ENCODE peak calls at places on chromosome 15, in five cellular contexts. One of them, this sample, is unnamed.

GRCh38 chr15:48112242-48112641 is 8.5 kb upstream of the SLC24A5 start:
- DNase-seq in activated T-helper 1 cell treated with anti-CD3 and anti-CD28 coated beads, Interleukin-12 subunit alpha, Interleukin-12 subunit beta, Interleukin-2, Interleukin-4 antibody, amounts not matched to agents 30 ng/mL and 10 ng/mL and 1 ng/mL, durations not matched to agents 14 hours and 24 hours and 36 hours: no peak
- DNase-seq in stimulated activated CD8-positive, alpha-beta memory T cell treated with anti-CD3 and anti-CD28 coated beads, Interleukin-7, amount 100 ng/mL, for 1 hour: no peak
- DNase-seq in anterior cingulate cortex: no peak
- DNase-seq in mammary epithelial cell: peak
- DNase-seq in this sample: no peak

GRCh38 chr15:80442728-80443403 is 38.7 kb downstream of the ARNT2 start:
- DNase-seq in activated T-helper 1 cell treated with anti-CD3 and anti-CD28 coated beads, Interleukin-12 subunit alpha, Interleukin-12 subunit beta, Interleukin-2, Interleukin-4 antibody, amounts not matched to agents 30 ng/mL and 10 ng/mL and 1 ng/mL, durations not matched to agents 14 hours and 24 hours and 36 hours: no peak
- DNase-seq in stimulated activated CD8-positive, alpha-beta memory T cell treated with anti-CD3 and anti-CD28 coated beads, Interleukin-7, amount 100 ng/mL, for 1 hour: no peak
- DNase-seq in anterior cingulate cortex: no peak
- DNase-seq in mammary epithelial cell: no peak
- DNase-seq in this sample: no peak

GRCh38 chr15:100341662-100342560 is at the start of gene ADAMTS17:
- DNase-seq in activated T-helper 1 cell treated with anti-CD3 and anti-CD28 coated beads, Interleukin-12 subunit alpha, Interleukin-12 subunit beta, Interleukin-2, Interleukin-4 antibody, amounts not matched to agents 30 ng/mL and 10 ng/mL and 1 ng/mL, durations not matched to agents 14 hours and 24 hours and 36 hours: peak
- DNase-seq in stimulated activated CD8-positive, alpha-beta memory T cell treated with anti-CD3 and anti-CD28 coated beads, Interleukin-7, amount 100 ng/mL, for 1 hour: peak
- DNase-seq in anterior cingulate cortex: peak
- DNase-seq in mammary epithelial cell: peak
- DNase-seq in this sample: peak

GRCh38 chr15:66285462-66286280 is 7.7 kb upstream of the DIS3L start:
- DNase-seq in activated T-helper 1 cell treated with anti-CD3 and anti-CD28 coated beads, Interleukin-12 subunit alpha, Interleukin-12 subunit beta, Interleukin-2, Interleukin-4 antibody, amounts not matched to agents 30 ng/mL and 10 ng/mL and 1 ng/mL, durations not matched to agents 14 hours and 24 hours and 36 hours: no peak
- DNase-seq in stimulated activated CD8-positive, alpha-beta memory T cell treated with anti-CD3 and anti-CD28 coated beads, Interleukin-7, amount 100 ng/mL, for 1 hour: no peak
- DNase-seq in anterior cingulate cortex: no peak
- DNase-seq in mammary epithelial cell: no peak
- DNase-seq in this sample: no peak

GRCh38 chr15:22949074-22949547 is 31.1 kb downstream of the CYFIP1 start:
- DNase-seq in activated T-helper 1 cell treated with anti-CD3 and anti-CD28 coated beads, Interleukin-12 subunit alpha, Interleukin-12 subunit beta, Interleukin-2, Interleukin-4 antibody, amounts not matched to agents 30 ng/mL and 10 ng/mL and 1 ng/mL, durations not matched to agents 14 hours and 24 hours and 36 hours: no peak
- DNase-seq in stimulated activated CD8-positive, alpha-beta memory T cell treated with anti-CD3 and anti-CD28 coated beads, Interleukin-7, amount 100 ng/mL, for 1 hour: no peak
- DNase-seq in anterior cingulate cortex: no peak
- DNase-seq in mammary epithelial cell: peak
- DNase-seq in this sample: peak

GRCh38 chr15:29618586-29618985 is 203.7 kb downstream of the TJP1 start:
- DNase-seq in activated T-helper 1 cell treated with anti-CD3 and anti-CD28 coated beads, Interleukin-12 subunit alpha, Interleukin-12 subunit beta, Interleukin-2, Interleukin-4 antibody, amounts not matched to agents 30 ng/mL and 10 ng/mL and 1 ng/mL, durations not matched to agents 14 hours and 24 hours and 36 hours: no peak
- DNase-seq in stimulated activated CD8-positive, alpha-beta memory T cell treated with anti-CD3 and anti-CD28 coated beads, Interleukin-7, amount 100 ng/mL, for 1 hour: no peak
- DNase-seq in anterior cingulate cortex: no peak
- DNase-seq in mammary epithelial cell: no peak
- DNase-seq in this sample: no peak

GRCh38 chr15:34241376-34242350 is 16.8 kb downstream of the EMC4 start:
- DNase-seq in activated T-helper 1 cell treated with anti-CD3 and anti-CD28 coated beads, Interleukin-12 subunit alpha, Interleukin-12 subunit beta, Interleukin-2, Interleukin-4 antibody, amounts not matched to agents 30 ng/mL and 10 ng/mL and 1 ng/mL, durations not matched to agents 14 hours and 24 hours and 36 hours: no peak
- DNase-seq in stimulated activated CD8-positive, alpha-beta memory T cell treated with anti-CD3 and anti-CD28 coated beads, Interleukin-7, amount 100 ng/mL, for 1 hour: no peak
- DNase-seq in anterior cingulate cortex: no peak
- DNase-seq in mammary epithelial cell: peak
- DNase-seq in this sample: peak

GRCh38 chr15:66186049-66186825 is 67.3 kb downstream of the MEGF11 start:
- DNase-seq in activated T-helper 1 cell treated with anti-CD3 and anti-CD28 coated beads, Interleukin-12 subunit alpha, Interleukin-12 subunit beta, Interleukin-2, Interleukin-4 antibody, amounts not matched to agents 30 ng/mL and 10 ng/mL and 1 ng/mL, durations not matched to agents 14 hours and 24 hours and 36 hours: no peak
- DNase-seq in stimulated activated CD8-positive, alpha-beta memory T cell treated with anti-CD3 and anti-CD28 coated beads, Interleukin-7, amount 100 ng/mL, for 1 hour: no peak
- DNase-seq in anterior cingulate cortex: no peak
- DNase-seq in mammary epithelial cell: no peak
- DNase-seq in this sample: no peak

GRCh38 chr15:63718590-63719035 is 115.1 kb downstream of the HERC1 start:
- DNase-seq in activated T-helper 1 cell treated with anti-CD3 and anti-CD28 coated beads, Interleukin-12 subunit alpha, Interleukin-12 subunit beta, Interleukin-2, Interleukin-4 antibody, amounts not matched to agents 30 ng/mL and 10 ng/mL and 1 ng/mL, durations not matched to agents 14 hours and 24 hours and 36 hours: no peak
- DNase-seq in stimulated activated CD8-positive, alpha-beta memory T cell treated with anti-CD3 and anti-CD28 coated beads, Interleukin-7, amount 100 ng/mL, for 1 hour: no peak
- DNase-seq in anterior cingulate cortex: no peak
- DNase-seq in mammary epithelial cell: peak
- DNase-seq in this sample: no peak

GRCh38 chr15:91289324-91289723 is 189.3 kb downstream of the SV2B start:
- DNase-seq in activated T-helper 1 cell treated with anti-CD3 and anti-CD28 coated beads, Interleukin-12 subunit alpha, Interleukin-12 subunit beta, Interleukin-2, Interleukin-4 antibody, amounts not matched to agents 30 ng/mL and 10 ng/mL and 1 ng/mL, durations not matched to agents 14 hours and 24 hours and 36 hours: no peak
- DNase-seq in stimulated activated CD8-positive, alpha-beta memory T cell treated with anti-CD3 and anti-CD28 coated beads, Interleukin-7, amount 100 ng/mL, for 1 hour: no peak
- DNase-seq in anterior cingulate cortex: no peak
- DNase-seq in mammary epithelial cell: no peak
- DNase-seq in this sample: no peak

GRCh38 chr15:63891079-63891762 is 57.5 kb upstream of the HERC1 start:
- DNase-seq in activated T-helper 1 cell treated with anti-CD3 and anti-CD28 coated beads, Interleukin-12 subunit alpha, Interleukin-12 subunit beta, Interleukin-2, Interleukin-4 antibody, amounts not matched to agents 30 ng/mL and 10 ng/mL and 1 ng/mL, durations not matched to agents 14 hours and 24 hours and 36 hours: peak
- DNase-seq in stimulated activated CD8-positive, alpha-beta memory T cell treated with anti-CD3 and anti-CD28 coated beads, Interleukin-7, amount 100 ng/mL, for 1 hour: peak
- DNase-seq in anterior cingulate cortex: peak
- DNase-seq in mammary epithelial cell: peak
- DNase-seq in this sample: peak

GRCh38 chr15:51864408-51865056 is 35.1 kb downstream of the TMOD3 start:
- DNase-seq in activated T-helper 1 cell treated with anti-CD3 and anti-CD28 coated beads, Interleukin-12 subunit alpha, Interleukin-12 subunit beta, Interleukin-2, Interleukin-4 antibody, amounts not matched to agents 30 ng/mL and 10 ng/mL and 1 ng/mL, durations not matched to agents 14 hours and 24 hours and 36 hours: no peak
- DNase-seq in stimulated activated CD8-positive, alpha-beta memory T cell treated with anti-CD3 and anti-CD28 coated beads, Interleukin-7, amount 100 ng/mL, for 1 hour: no peak
- DNase-seq in anterior cingulate cortex: no peak
- DNase-seq in mammary epithelial cell: peak
- DNase-seq in this sample: no peak

GRCh38 chr15:69713726-69714559 is 261.3 kb downstream of the RPLP1 start:
- DNase-seq in activated T-helper 1 cell treated with anti-CD3 and anti-CD28 coated beads, Interleukin-12 subunit alpha, Interleukin-12 subunit beta, Interleukin-2, Interleukin-4 antibody, amounts not matched to agents 30 ng/mL and 10 ng/mL and 1 ng/mL, durations not matched to agents 14 hours and 24 hours and 36 hours: peak
- DNase-seq in stimulated activated CD8-positive, alpha-beta memory T cell treated with anti-CD3 and anti-CD28 coated beads, Interleukin-7, amount 100 ng/mL, for 1 hour: peak
- DNase-seq in anterior cingulate cortex: no peak
- DNase-seq in mammary epithelial cell: peak
- DNase-seq in this sample: peak

GRCh38 chr15:93173369-93173768 is 84.4 kb upstream of the RGMA start:
- DNase-seq in activated T-helper 1 cell treated with anti-CD3 and anti-CD28 coated beads, Interleukin-12 subunit alpha, Interleukin-12 subunit beta, Interleukin-2, Interleukin-4 antibody, amounts not matched to agents 30 ng/mL and 10 ng/mL and 1 ng/mL, durations not matched to agents 14 hours and 24 hours and 36 hours: no peak
- DNase-seq in stimulated activated CD8-positive, alpha-beta memory T cell treated with anti-CD3 and anti-CD28 coated beads, Interleukin-7, amount 100 ng/mL, for 1 hour: no peak
- DNase-seq in anterior cingulate cortex: no peak
- DNase-seq in mammary epithelial cell: peak
- DNase-seq in this sample: no peak

GRCh38 chr15:63203451-63204090 is 14.2 kb downstream of the RAB8B start:
- DNase-seq in activated T-helper 1 cell treated with anti-CD3 and anti-CD28 coated beads, Interleukin-12 subunit alpha, Interleukin-12 subunit beta, Interleukin-2, Interleukin-4 antibody, amounts not matched to agents 30 ng/mL and 10 ng/mL and 1 ng/mL, durations not matched to agents 14 hours and 24 hours and 36 hours: no peak
- DNase-seq in stimulated activated CD8-positive, alpha-beta memory T cell treated with anti-CD3 and anti-CD28 coated beads, Interleukin-7, amount 100 ng/mL, for 1 hour: no peak
- DNase-seq in anterior cingulate cortex: no peak
- DNase-seq in mammary epithelial cell: no peak
- DNase-seq in this sample: peak

GRCh38 chr15:94844188-94844532 is 612.8 kb downstream of the MCTP2 start:
- DNase-seq in activated T-helper 1 cell treated with anti-CD3 and anti-CD28 coated beads, Interleukin-12 subunit alpha, Interleukin-12 subunit beta, Interleukin-2, Interleukin-4 antibody, amounts not matched to agents 30 ng/mL and 10 ng/mL and 1 ng/mL, durations not matched to agents 14 hours and 24 hours and 36 hours: no peak
- DNase-seq in stimulated activated CD8-positive, alpha-beta memory T cell treated with anti-CD3 and anti-CD28 coated beads, Interleukin-7, amount 100 ng/mL, for 1 hour: no peak
- DNase-seq in anterior cingulate cortex: no peak
- DNase-seq in mammary epithelial cell: no peak
- DNase-seq in this sample: no peak

GRCh38 chr15:47987908-47988532 is 132.8 kb upstream of the SLC24A5 start:
- DNase-seq in activated T-helper 1 cell treated with anti-CD3 and anti-CD28 coated beads, Interleukin-12 subunit alpha, Interleukin-12 subunit beta, Interleukin-2, Interleukin-4 antibody, amounts not matched to agents 30 ng/mL and 10 ng/mL and 1 ng/mL, durations not matched to agents 14 hours and 24 hours and 36 hours: peak
- DNase-seq in stimulated activated CD8-positive, alpha-beta memory T cell treated with anti-CD3 and anti-CD28 coated beads, Interleukin-7, amount 100 ng/mL, for 1 hour: no peak
- DNase-seq in anterior cingulate cortex: no peak
- DNase-seq in mammary epithelial cell: peak
- DNase-seq in this sample: no peak

GRCh38 chr15:101641894-101642293 is 10.3 kb downstream of the TM2D3 start:
- DNase-seq in activated T-helper 1 cell treated with anti-CD3 and anti-CD28 coated beads, Interleukin-12 subunit alpha, Interleukin-12 subunit beta, Interleukin-2, Interleukin-4 antibody, amounts not matched to agents 30 ng/mL and 10 ng/mL and 1 ng/mL, durations not matched to agents 14 hours and 24 hours and 36 hours: no peak
- DNase-seq in stimulated activated CD8-positive, alpha-beta memory T cell treated with anti-CD3 and anti-CD28 coated beads, Interleukin-7, amount 100 ng/mL, for 1 hour: no peak
- DNase-seq in anterior cingulate cortex: no peak
- DNase-seq in mammary epithelial cell: peak
- DNase-seq in this sample: no peak

GRCh38 chr15:80199366-80199765 is 46.6 kb downstream of the FAH start:
- DNase-seq in activated T-helper 1 cell treated with anti-CD3 and anti-CD28 coated beads, Interleukin-12 subunit alpha, Interleukin-12 subunit beta, Interleukin-2, Interleukin-4 antibody, amounts not matched to agents 30 ng/mL and 10 ng/mL and 1 ng/mL, durations not matched to agents 14 hours and 24 hours and 36 hours: no peak
- DNase-seq in stimulated activated CD8-positive, alpha-beta memory T cell treated with anti-CD3 and anti-CD28 coated beads, Interleukin-7, amount 100 ng/mL, for 1 hour: no peak
- DNase-seq in anterior cingulate cortex: no peak
- DNase-seq in mammary epithelial cell: no peak
- DNase-seq in this sample: no peak

GRCh38 chr15:25417604-25418003 is 21.2 kb downstream of the UBE3A start:
- DNase-seq in activated T-helper 1 cell treated with anti-CD3 and anti-CD28 coated beads, Interleukin-12 subunit alpha, Interleukin-12 subunit beta, Interleukin-2, Interleukin-4 antibody, amounts not matched to agents 30 ng/mL and 10 ng/mL and 1 ng/mL, durations not matched to agents 14 hours and 24 hours and 36 hours: no peak
- DNase-seq in stimulated activated CD8-positive, alpha-beta memory T cell treated with anti-CD3 and anti-CD28 coated beads, Interleukin-7, amount 100 ng/mL, for 1 hour: no peak
- DNase-seq in anterior cingulate cortex: no peak
- DNase-seq in mammary epithelial cell: no peak
- DNase-seq in this sample: no peak

GRCh38 chr15:60585743-60586708 is 107.1 kb upstream of the ICE2 start:
- DNase-seq in activated T-helper 1 cell treated with anti-CD3 and anti-CD28 coated beads, Interleukin-12 subunit alpha, Interleukin-12 subunit beta, Interleukin-2, Interleukin-4 antibody, amounts not matched to agents 30 ng/mL and 10 ng/mL and 1 ng/mL, durations not matched to agents 14 hours and 24 hours and 36 hours: peak
- DNase-seq in stimulated activated CD8-positive, alpha-beta memory T cell treated with anti-CD3 and anti-CD28 coated beads, Interleukin-7, amount 100 ng/mL, for 1 hour: peak
- DNase-seq in anterior cingulate cortex: no peak
- DNase-seq in mammary epithelial cell: peak
- DNase-seq in this sample: peak

GRCh38 chr15:78714890-78715289 is 73.9 kb upstream of the CHRNB4 start:
- DNase-seq in activated T-helper 1 cell treated with anti-CD3 and anti-CD28 coated beads, Interleukin-12 subunit alpha, Interleukin-12 subunit beta, Interleukin-2, Interleukin-4 antibody, amounts not matched to agents 30 ng/mL and 10 ng/mL and 1 ng/mL, durations not matched to agents 14 hours and 24 hours and 36 hours: no peak
- DNase-seq in stimulated activated CD8-positive, alpha-beta memory T cell treated with anti-CD3 and anti-CD28 coated beads, Interleukin-7, amount 100 ng/mL, for 1 hour: no peak
- DNase-seq in anterior cingulate cortex: no peak
- DNase-seq in mammary epithelial cell: peak
- DNase-seq in this sample: no peak

GRCh38 chr15:31528846-31529245 is 202.2 kb downstream of the KLF13 start:
- DNase-seq in activated T-helper 1 cell treated with anti-CD3 and anti-CD28 coated beads, Interleukin-12 subunit alpha, Interleukin-12 subunit beta, Interleukin-2, Interleukin-4 antibody, amounts not matched to agents 30 ng/mL and 10 ng/mL and 1 ng/mL, durations not matched to agents 14 hours and 24 hours and 36 hours: no peak
- DNase-seq in stimulated activated CD8-positive, alpha-beta memory T cell treated with anti-CD3 and anti-CD28 coated beads, Interleukin-7, amount 100 ng/mL, for 1 hour: no peak
- DNase-seq in anterior cingulate cortex: no peak
- DNase-seq in mammary epithelial cell: no peak
- DNase-seq in this sample: no peak

GRCh38 chr15:95559875-95560394 is 770.6 kb upstream of the NR2F2 start:
- DNase-seq in activated T-helper 1 cell treated with anti-CD3 and anti-CD28 coated beads, Interleukin-12 subunit alpha, Interleukin-12 subunit beta, Interleukin-2, Interleukin-4 antibody, amounts not matched to agents 30 ng/mL and 10 ng/mL and 1 ng/mL, durations not matched to agents 14 hours and 24 hours and 36 hours: no peak
- DNase-seq in stimulated activated CD8-positive, alpha-beta memory T cell treated with anti-CD3 and anti-CD28 coated beads, Interleukin-7, amount 100 ng/mL, for 1 hour: no peak
- DNase-seq in anterior cingulate cortex: no peak
- DNase-seq in mammary epithelial cell: peak
- DNase-seq in this sample: no peak

GRCh38 chr15:90214553-90215205 is 13.5 kb downstream of the SEMA4B start:
- DNase-seq in activated T-helper 1 cell treated with anti-CD3 and anti-CD28 coated beads, Interleukin-12 subunit alpha, Interleukin-12 subunit beta, Interleukin-2, Interleukin-4 antibody, amounts not matched to agents 30 ng/mL and 10 ng/mL and 1 ng/mL, durations not matched to agents 14 hours and 24 hours and 36 hours: no peak
- DNase-seq in stimulated activated CD8-positive, alpha-beta memory T cell treated with anti-CD3 and anti-CD28 coated beads, Interleukin-7, amount 100 ng/mL, for 1 hour: no peak
- DNase-seq in anterior cingulate cortex: no peak
- DNase-seq in mammary epithelial cell: no peak
- DNase-seq in this sample: peak

GRCh38 chr15:85688703-85689102 is 106.0 kb downstream of the KLHL25 start:
- DNase-seq in activated T-helper 1 cell treated with anti-CD3 and anti-CD28 coated beads, Interleukin-12 subunit alpha, Interleukin-12 subunit beta, Interleukin-2, Interleukin-4 antibody, amounts not matched to agents 30 ng/mL and 10 ng/mL and 1 ng/mL, durations not matched to agents 14 hours and 24 hours and 36 hours: no peak
- DNase-seq in stimulated activated CD8-positive, alpha-beta memory T cell treated with anti-CD3 and anti-CD28 coated beads, Interleukin-7, amount 100 ng/mL, for 1 hour: no peak
- DNase-seq in anterior cingulate cortex: no peak
- DNase-seq in mammary epithelial cell: no peak
- DNase-seq in this sample: no peak

GRCh38 chr15:26889298-26889898 is 22.5 kb downstream of the GABRA5 start:
- DNase-seq in activated T-helper 1 cell treated with anti-CD3 and anti-CD28 coated beads, Interleukin-12 subunit alpha, Interleukin-12 subunit beta, Interleukin-2, Interleukin-4 antibody, amounts not matched to agents 30 ng/mL and 10 ng/mL and 1 ng/mL, durations not matched to agents 14 hours and 24 hours and 36 hours: no peak
- DNase-seq in stimulated activated CD8-positive, alpha-beta memory T cell treated with anti-CD3 and anti-CD28 coated beads, Interleukin-7, amount 100 ng/mL, for 1 hour: no peak
- DNase-seq in anterior cingulate cortex: peak
- DNase-seq in mammary epithelial cell: peak
- DNase-seq in this sample: no peak

GRCh38 chr15:31268911-31269784 is 57.5 kb upstream of the KLF13 start:
- DNase-seq in activated T-helper 1 cell treated with anti-CD3 and anti-CD28 coated beads, Interleukin-12 subunit alpha, Interleukin-12 subunit beta, Interleukin-2, Interleukin-4 antibody, amounts not matched to agents 30 ng/mL and 10 ng/mL and 1 ng/mL, durations not matched to agents 14 hours and 24 hours and 36 hours: no peak
- DNase-seq in stimulated activated CD8-positive, alpha-beta memory T cell treated with anti-CD3 and anti-CD28 coated beads, Interleukin-7, amount 100 ng/mL, for 1 hour: no peak
- DNase-seq in anterior cingulate cortex: no peak
- DNase-seq in mammary epithelial cell: no peak
- DNase-seq in this sample: no peak

GRCh38 chr15:38041576-38041975 is 107.1 kb downstream of the TMCO5A start:
- DNase-seq in activated T-helper 1 cell treated with anti-CD3 and anti-CD28 coated beads, Interleukin-12 subunit alpha, Interleukin-12 subunit beta, Interleukin-2, Interleukin-4 antibody, amounts not matched to agents 30 ng/mL and 10 ng/mL and 1 ng/mL, durations not matched to agents 14 hours and 24 hours and 36 hours: no peak
- DNase-seq in stimulated activated CD8-positive, alpha-beta memory T cell treated with anti-CD3 and anti-CD28 coated beads, Interleukin-7, amount 100 ng/mL, for 1 hour: no peak
- DNase-seq in anterior cingulate cortex: no peak
- DNase-seq in mammary epithelial cell: peak
- DNase-seq in this sample: no peak

GRCh38 chr15:58898150-58898680 is 35.3 kb downstream of the SLTM start:
- DNase-seq in activated T-helper 1 cell treated with anti-CD3 and anti-CD28 coated beads, Interleukin-12 subunit alpha, Interleukin-12 subunit beta, Interleukin-2, Interleukin-4 antibody, amounts not matched to agents 30 ng/mL and 10 ng/mL and 1 ng/mL, durations not matched to agents 14 hours and 24 hours and 36 hours: no peak
- DNase-seq in stimulated activated CD8-positive, alpha-beta memory T cell treated with anti-CD3 and anti-CD28 coated beads, Interleukin-7, amount 100 ng/mL, for 1 hour: no peak
- DNase-seq in anterior cingulate cortex: no peak
- DNase-seq in mammary epithelial cell: no peak
- DNase-seq in this sample: no peak

GRCh38 chr15:61951949-61952348 is 108.3 kb downstream of the VPS13C start:
- DNase-seq in activated T-helper 1 cell treated with anti-CD3 and anti-CD28 coated beads, Interleukin-12 subunit alpha, Interleukin-12 subunit beta, Interleukin-2, Interleukin-4 antibody, amounts not matched to agents 30 ng/mL and 10 ng/mL and 1 ng/mL, durations not matched to agents 14 hours and 24 hours and 36 hours: no peak
- DNase-seq in stimulated activated CD8-positive, alpha-beta memory T cell treated with anti-CD3 and anti-CD28 coated beads, Interleukin-7, amount 100 ng/mL, for 1 hour: no peak
- DNase-seq in anterior cingulate cortex: no peak
- DNase-seq in mammary epithelial cell: no peak
- DNase-seq in this sample: no peak